ENCODE peak calls at places on chromosomes 13 and 19, in four cellular contexts. X is transverse colon, R is GM10248, Y is AG04450. V is an unnamed sample.

GRCh38 chr19:50244695-50245094 is 41.3 kb downstream of the MYH14 start:
- DNase-seq in X (no peak), R (no peak), Y (no peak), V (no peak)

GRCh38 chr19:16069813-16070365 is 6.4 kb upstream of the TPM4 start:
- DNase-seq in X (peak; percentile 28), R (no peak), Y (no peak), V (no peak)

GRCh38 chr19:39398297-39398864 is 7.2 kb downstream of the MED29 start:
- DNase-seq in X (peak; percentile 89), R (no peak), Y (no peak), V (no peak)

GRCh38 chr19:15524781-15525180 is 16.5 kb downstream of the CYP4F22 start:
- DNase-seq in X (no peak), R (no peak), Y (no peak), V (no peak)

GRCh38 chr13:23739597-23739996 is 149.6 kb downstream of the MIPEP start:
- DNase-seq in X (no peak), R (no peak), Y (no peak), V (no peak)

GRCh38 chr19:5145521-5146511 is 176.9 kb downstream of the KDM4B start:
- DNase-seq in X (no peak), R (no peak), Y (no peak), V (no peak)

GRCh38 chr19:33865306-33865705 is 68.6 kb downstream of the KCTD15 start:
- DNase-seq in X (no peak), R (no peak), Y (no peak), V (no peak)

GRCh38 chr13:99009987-99010551 is 32.2 kb upstream of the DOCK9 start:
- DNase-seq in X (no peak), R (no peak), Y (no peak), V (no peak)

GRCh38 chr19:2053601-2054389 is 2.8 kb upstream of the MKNK2 start:
- DNase-seq in X (peak; percentile 63), R (no peak), Y (no peak), V (no peak)

GRCh38 chr19:39390460-39390758 is 497 bp downstream of the PAF1 start:
- DNase-seq in X (peak; percentile 79), R (no peak), Y (no peak), V (no peak)

GRCh38 chr13:23902975-23903905 is 5.9 kb upstream of the C1QTNF9B start:
- DNase-seq in X (no peak), R (no peak), Y (no peak), V (no peak)

GRCh38 chr13:79246575-79246949 is 159.5 kb downstream of the RBM26 start:
- DNase-seq in X (no peak), R (no peak), Y (no peak), V (no peak)

GRCh38 chr13:70568571-70568970 is 460.3 kb upstream of the KLHL1 start:
- DNase-seq in X (no peak), R (peak; percentile 30), Y (no peak), V (no peak)

GRCh38 chr19:5038631-5039271 is 69.8 kb downstream of the KDM4B start:
- DNase-seq in X (no peak), R (no peak), Y (no peak), V (no peak)

GRCh38 chr13:36758345-36758744 is 60.7 kb upstream of the RFXAP start:
- DNase-seq in X (no peak), R (no peak), Y (no peak), V (no peak)

GRCh38 chr13:59734393-59734792 is 429.3 kb downstream of the DIAPH3 start:
- DNase-seq in X (no peak), R (peak; percentile 58), Y (no peak), V (no peak)

GRCh38 chr13:48571121-48571901 is 38.4 kb upstream of the RCBTB2 start:
- DNase-seq in X (no peak), R (no peak), Y (peak; percentile 56), V (no peak)

GRCh38 chr19:56759531-56759930 is 81.0 kb downstream of the PEG3 start:
- DNase-seq in X (no peak), R (no peak), Y (no peak), V (no peak)

GRCh38 chr13:85806553-85807175 is 7.4 kb upstream of the SLITRK6 start:
- DNase-seq in X (no peak), R (peak; percentile 6), Y (peak; percentile 47), V (no peak)

GRCh38 chr19:55097864-55098715 is 19.3 kb downstream of the PPP1R12C start:
- DNase-seq in X (no peak), R (no peak), Y (no peak), V (no peak)

GRCh38 chr13:33639640-33640080 is 178.3 kb upstream of the RFC3 start:
- DNase-seq in X (no peak), R (peak; percentile 29), Y (no peak), V (no peak)

GRCh38 chr13:65112123-65113075 is 2117.7 kb downstream of the PCDH9 start:
- DNase-seq in X (no peak), R (no peak), Y (no peak), V (no peak)

GRCh38 chr13:67095621-67096020 is 134.5 kb downstream of the PCDH9 start:
- DNase-seq in X (no peak), R (no peak), Y (no peak), V (no peak)

GRCh38 chr13:95222733-95223018 is 78.6 kb downstream of the ABCC4 start:
- DNase-seq in X (no peak), R (no peak), Y (no peak), V (no peak)

GRCh38 chr13:90565985-90566713 is 781.3 kb upstream of the MIR17HG start:
- DNase-seq in X (no peak), R (no peak), Y (no peak), V (no peak)

GRCh38 chr13:48234652-48235099 is 1.7 kb downstream of the ITM2B start:
- DNase-seq in X (no peak), R (no peak), Y (no peak), V (no peak)

GRCh38 chr13:70183041-70183440 is 74.8 kb upstream of the KLHL1 start:
- DNase-seq in X (no peak), R (no peak), Y (no peak), V (no peak)

GRCh38 chr13:30892966-30893365 is 13.1 kb upstream of the MEDAG start:
- DNase-seq in X (no peak), R (no peak), Y (no peak), V (no peak)
- TF ChIP-seq CTCF in X (no peak), R (no peak), Y (peak; percentile 60), V (no peak)

DNA sequence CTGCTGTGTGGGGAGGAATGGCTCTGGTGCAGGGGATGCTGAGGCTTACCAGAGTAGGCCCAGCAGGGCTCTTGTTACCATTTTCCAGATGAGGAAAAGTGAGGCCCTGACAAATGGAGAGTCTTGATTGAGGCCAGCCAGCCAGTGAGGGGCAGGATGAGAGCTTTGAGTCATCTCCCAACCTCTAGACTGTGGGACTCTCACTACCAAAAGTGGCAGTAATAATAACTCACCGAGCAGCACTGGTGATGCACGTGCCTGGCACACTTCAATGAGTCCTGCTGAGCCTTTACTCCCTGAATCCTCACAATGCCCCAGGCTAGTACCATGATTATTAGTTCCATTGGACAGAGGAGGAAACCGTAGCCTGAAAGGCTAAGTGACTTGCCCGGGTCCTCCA is 7.8 kb downstream of the CIC start:
- DNase-seq in X (no peak), R (no peak), Y (no peak), V (no peak)
- TF ChIP-seq CTCF in X (no peak), R (no peak), Y (no peak), V (no peak)

GRCh38 chr13:46914341-46914740 is 17.5 kb upstream of the HTR2A start:
- DNase-seq in X (no peak), R (no peak), Y (no peak), V (no peak)
- TF ChIP-seq CTCF in X (no peak), R (no peak), Y (no peak), V (no peak)

GRCh38 chr13:45928843-45929242 is 77.3 kb upstream of the SIAH3 start:
- DNase-seq in X (no peak), R (no peak), Y (no peak), V (no peak)

GRCh38 chr13:45928196-45928595 is 76.6 kb upstream of the SIAH3 start:
- DNase-seq in X (no peak), R (no peak), Y (no peak), V (no peak)

GRCh38 chr13:45921337-45921736 is 69.8 kb upstream of the SIAH3 start:
- DNase-seq in X (no peak), R (no peak), Y (no peak), V (no peak)

GRCh38 chr13:45925151-45925550 is 73.6 kb upstream of the SIAH3 start:
- DNase-seq in X (no peak), R (no peak), Y (no peak), V (no peak)
- TF ChIP-seq CTCF in X (no peak), R (peak; percentile 18), Y (no peak), V (no peak)